ENCODE peak calls at places on chromosomes 1 and 21, in four cellular contexts. F is fibroblast of pulmonary artery; W is NCI-H1105; R is activated effector memory CD4-positive, alpha-beta T cell treated with anti-CD3 and anti-CD28 coated beads, Interleukin-2, amount 50 U/mL, for 16 hours. J is an unnamed sample.
A peak's percentile ranks its signal among the peaks of the same experiment; 100 is the strongest.

GRCh38 chr1:52534928-52535764 is 17.7 kb downstream of the TUT4 start:
- DNase-seq in F (peak; percentile 37), W (no peak), R (no peak), J (no peak)

GRCh38 chr1:25544819-25545218 is 1.4 kb downstream of the LDLRAP1 start:
- DNase-seq in F (no peak), W (peak; percentile 20), R (no peak), J (no peak)

GRCh38 chr1:89550995-89551394 is 26.4 kb downstream of the LRRC8B start:
- DNase-seq in F (no peak), W (no peak), R (no peak), J (no peak)

GRCh38 chr1:95108792-95109191 is 8.4 kb upstream of the TLCD4 start:
- DNase-seq in F (no peak), W (no peak), R (no peak), J (no peak)

GRCh38 chr1:58841455-58841854 is 57.6 kb upstream of the JUN start:
- DNase-seq in F (no peak), W (no peak), R (peak; percentile 65), J (no peak)

GRCh38 chr1:21175670-21176581 is 771 bp downstream of the EIF4G3 start:
- DNase-seq in F (no peak), W (peak; percentile 38), R (peak; percentile 83), J (no peak)

GRCh38 chr1:208988811-208989222 is 594.7 kb upstream of the CAMK1G start:
- DNase-seq in F (peak; percentile 78), W (no peak), R (no peak), J (peak; percentile 31)

GRCh38 chr1:84972377-84972987 is 24.4 kb downstream of the MCOLN2 start:
- DNase-seq in F (no peak), W (no peak), R (no peak), J (no peak)

GRCh38 chr21:41747943-41748738 is 18.7 kb downstream of the RIPK4 start:
- DNase-seq in F (no peak), W (no peak), R (no peak), J (no peak)

GRCh38 chr1:233689017-233689747 is 75.3 kb downstream of the KCNK1 start:
- DNase-seq in F (no peak), W (no peak), R (no peak), J (no peak)

GRCh38 chr1:228839656-228840055 is 104.4 kb downstream of the RHOU start:
- DNase-seq in F (no peak), W (no peak), R (no peak), J (no peak)

GRCh38 chr1:115411388-115412063 is 73.5 kb upstream of the NGF start:
- DNase-seq in F (peak; percentile 66), W (no peak), R (no peak), J (no peak)

GRCh38 chr1:172359531-172359991 is 60.9 kb upstream of the C1orf105 start:
- DNase-seq in F (peak; percentile 69), W (no peak), R (no peak), J (peak; percentile 63)

GRCh38 chr1:205375816-205376545 is 19.3 kb upstream of the KLHDC8A start:
- DNase-seq in F (peak; percentile 58), W (no peak), R (no peak), J (peak; percentile 75)

GRCh38 chr1:247474367-247474766 is 16.5 kb upstream of the OR2B11 start:
- DNase-seq in F (no peak), W (no peak), R (no peak), J (no peak)

GRCh38 chr1:150683914-150684313 is 13.0 kb downstream of the GOLPH3L start:
- DNase-seq in F (no peak), W (no peak), R (no peak), J (no peak)

GRCh38 chr1:92411511-92411910 is 75.2 kb downstream of the GFI1 start:
- DNase-seq in F (peak; percentile 42), W (no peak), R (no peak), J (no peak)

GRCh38 chr1:56524263-56524662 is 55.1 kb downstream of the PLPP3 start:
- DNase-seq in F (no peak), W (no peak), R (no peak), J (no peak)

GRCh38 chr1:27382950-27383627 is at the start of gene CD164L2:
- DNase-seq in F (no peak), W (no peak), R (peak; percentile 84), J (peak; percentile 32)

GRCh38 chr21:34355570-34355969 is 8.2 kb upstream of the KCNE2 start:
- DNase-seq in F (no peak), W (no peak), R (no peak), J (no peak)

GRCh38 chr1:33814166-33814565 is 49.7 kb upstream of the HMGB4 start:
- DNase-seq in F (no peak), W (no peak), R (no peak), J (no peak)

GRCh38 chr1:55962472-55962871 is 616.9 kb downstream of the PLPP3 start:
- DNase-seq in F (no peak), W (no peak), R (no peak), J (no peak)

GRCh38 chr1:150548632-150549495 is at the start of gene ADAMTSL4:
- DNase-seq in F (peak; percentile 77), W (peak; percentile 13), R (peak; percentile 75), J (peak; percentile 10)

J was measured in NCI-H2029 treated with DMSO at 0.1 percent for 48 hours.